ENCODE peak calls at places on chromosomes 13 and 19, in ten cellular contexts. One of them, this sample, is unnamed.

GRCh38 chr19:19820774-19821315 is 705 bp downstream of the ZNF506 start:
- DNase-seq in upper lobe of left lung: no peak
- DNase-seq in testis: no peak
- DNase-seq in NB4: no peak
- DNase-seq in heart left ventricle: no peak
- DNase-seq in H1: no peak
- DNase-seq in tibial nerve: no peak
- DNase-seq in gastrocnemius medialis: no peak
- DNase-seq in HCT116: no peak
- DNase-seq in transverse colon: no peak
- DNase-seq in this sample: no peak

GRCh38 chr19:4455742-4456565 is 1.6 kb downstream of the UBXN6 start:
- DNase-seq in upper lobe of left lung: peak
- DNase-seq in HCT116: no peak
- DNase-seq in NB4: peak
- DNase-seq in H1: no peak
- DNase-seq in testis: peak
- DNase-seq in transverse colon: peak
- DNase-seq in gastrocnemius medialis: peak
- DNase-seq in tibial nerve: peak
- DNase-seq in heart left ventricle: peak
- DNase-seq in this sample: peak

GRCh38 chr19:6564393-6564792 is 26.6 kb downstream of the CD70 start:
- DNase-seq in testis: peak
- DNase-seq in heart left ventricle: no peak
- DNase-seq in H1: no peak
- DNase-seq in upper lobe of left lung: no peak
- DNase-seq in NB4: peak
- DNase-seq in HCT116: no peak
- DNase-seq in gastrocnemius medialis: no peak
- DNase-seq in transverse colon: no peak
- DNase-seq in tibial nerve: no peak
- DNase-seq in this sample: no peak

GRCh38 chr13:54614729-54615128 is 1586.1 kb downstream of the OLFM4 start:
- DNase-seq in tibial nerve: no peak
- DNase-seq in testis: no peak
- DNase-seq in H1: no peak
- DNase-seq in transverse colon: no peak
- DNase-seq in gastrocnemius medialis: no peak
- DNase-seq in HCT116: no peak
- DNase-seq in upper lobe of left lung: no peak
- DNase-seq in heart left ventricle: no peak
- DNase-seq in NB4: no peak
- DNase-seq in this sample: no peak

GRCh38 chr13:66513728-66514127 is 716.4 kb downstream of the PCDH9 start:
- DNase-seq in gastrocnemius medialis: no peak
- DNase-seq in tibial nerve: no peak
- DNase-seq in heart left ventricle: no peak
- DNase-seq in HCT116: no peak
- DNase-seq in NB4: no peak
- DNase-seq in transverse colon: no peak
- DNase-seq in upper lobe of left lung: no peak
- DNase-seq in testis: no peak
- DNase-seq in H1: no peak
- DNase-seq in this sample: no peak

GRCh38 chr19:13099073-13099999 is 3.3 kb downstream of the LYL1 start:
- DNase-seq in upper lobe of left lung: peak
- DNase-seq in HCT116: no peak
- DNase-seq in NB4: peak
- DNase-seq in H1: peak
- DNase-seq in gastrocnemius medialis: peak
- DNase-seq in heart left ventricle: peak
- DNase-seq in tibial nerve: peak
- DNase-seq in testis: peak
- DNase-seq in transverse colon: peak
- DNase-seq in this sample: peak

GRCh38 chr13:98447881-98448641 is 128.8 kb downstream of the STK24 start:
- DNase-seq in tibial nerve: peak
- DNase-seq in HCT116: peak
- DNase-seq in testis: peak
- DNase-seq in NB4: peak
- DNase-seq in heart left ventricle: peak
- DNase-seq in transverse colon: no peak
- DNase-seq in H1: peak
- DNase-seq in gastrocnemius medialis: peak
- DNase-seq in upper lobe of left lung: no peak
- DNase-seq in this sample: no peak

GRCh38 chr19:33726756-33727155 is 69.9 kb upstream of the KCTD15 start:
- DNase-seq in heart left ventricle: no peak
- DNase-seq in transverse colon: no peak
- DNase-seq in tibial nerve: no peak
- DNase-seq in NB4: no peak
- DNase-seq in HCT116: no peak
- DNase-seq in H1: no peak
- DNase-seq in gastrocnemius medialis: no peak
- DNase-seq in testis: no peak
- DNase-seq in upper lobe of left lung: no peak
- DNase-seq in this sample: no peak

GRCh38 chr13:110463876-110464510 is 97.5 kb downstream of the RAB20 start:
- DNase-seq in testis: no peak
- DNase-seq in tibial nerve: no peak
- DNase-seq in upper lobe of left lung: peak
- DNase-seq in heart left ventricle: no peak
- DNase-seq in H1: no peak
- DNase-seq in transverse colon: no peak
- DNase-seq in NB4: no peak
- DNase-seq in gastrocnemius medialis: no peak
- DNase-seq in HCT116: no peak
- DNase-seq in this sample: no peak

GRCh38 chr19:23415034-23415433 is 19.8 kb upstream of the ZNF91 start:
- DNase-seq in tibial nerve: no peak
- DNase-seq in upper lobe of left lung: no peak
- DNase-seq in H1: no peak
- DNase-seq in testis: no peak
- DNase-seq in NB4: no peak
- DNase-seq in heart left ventricle: no peak
- DNase-seq in HCT116: no peak
- DNase-seq in gastrocnemius medialis: no peak
- DNase-seq in transverse colon: peak
- DNase-seq in this sample: no peak

GRCh38 chr13:101262306-101262705 is 154.0 kb downstream of the NALCN start:
- DNase-seq in gastrocnemius medialis: no peak
- DNase-seq in testis: no peak
- DNase-seq in H1: no peak
- DNase-seq in HCT116: no peak
- DNase-seq in NB4: no peak
- DNase-seq in tibial nerve: no peak
- DNase-seq in heart left ventricle: no peak
- DNase-seq in transverse colon: no peak
- DNase-seq in upper lobe of left lung: no peak
- DNase-seq in this sample: no peak

GRCh38 chr19:10107817-10108367 is 1.7 kb downstream of the PPAN start:
- DNase-seq in NB4: peak
- DNase-seq in H1: no peak
- DNase-seq in testis: no peak
- DNase-seq in HCT116: no peak
- DNase-seq in heart left ventricle: no peak
- DNase-seq in gastrocnemius medialis: no peak
- DNase-seq in tibial nerve: no peak
- DNase-seq in upper lobe of left lung: no peak
- DNase-seq in transverse colon: no peak
- DNase-seq in this sample: no peak

GRCh38 chr13:48131481-48131992 is 36.6 kb upstream of the MED4 start:
- DNase-seq in H1: no peak
- DNase-seq in HCT116: no peak
- DNase-seq in tibial nerve: no peak
- DNase-seq in transverse colon: no peak
- DNase-seq in gastrocnemius medialis: no peak
- DNase-seq in upper lobe of left lung: no peak
- DNase-seq in testis: no peak
- DNase-seq in heart left ventricle: no peak
- DNase-seq in NB4: no peak
- DNase-seq in this sample: no peak

GRCh38 chr19:10112037-10112751 is 701 bp downstream of the P2RY11 start:
- DNase-seq in gastrocnemius medialis: no peak
- DNase-seq in H1: no peak
- DNase-seq in testis: no peak
- DNase-seq in transverse colon: peak
- DNase-seq in heart left ventricle: no peak
- DNase-seq in upper lobe of left lung: peak
- DNase-seq in tibial nerve: no peak
- DNase-seq in HCT116: no peak
- DNase-seq in NB4: peak
- DNase-seq in this sample: no peak

GRCh38 chr19:44164673-44165512 is at the start of gene ZNF226:
- DNase-seq in NB4: peak
- DNase-seq in HCT116: peak
- DNase-seq in tibial nerve: peak
- DNase-seq in H1: peak
- DNase-seq in heart left ventricle: peak
- DNase-seq in upper lobe of left lung: peak
- DNase-seq in testis: peak
- DNase-seq in gastrocnemius medialis: peak
- DNase-seq in transverse colon: peak
- DNase-seq in this sample: peak
- TF ChIP-seq POLR2A in NB4: peak
- TF ChIP-seq POLR2A in HCT116: peak
- TF ChIP-seq POLR2A in tibial nerve: no peak
- TF ChIP-seq POLR2A in H1: peak
- TF ChIP-seq POLR2A in heart left ventricle: peak
- TF ChIP-seq POLR2A in upper lobe of left lung: no peak
- TF ChIP-seq POLR2A in testis: no peak
- TF ChIP-seq POLR2A in gastrocnemius medialis: peak
- TF ChIP-seq POLR2A in transverse colon: peak
- TF ChIP-seq POLR2A in this sample: peak

GRCh38 chr13:42991892-42992584 is at the start of gene EPSTI1:
- DNase-seq in NB4: peak
- DNase-seq in H1: peak
- DNase-seq in HCT116: no peak
- DNase-seq in upper lobe of left lung: peak
- DNase-seq in tibial nerve: peak
- DNase-seq in heart left ventricle: peak
- DNase-seq in transverse colon: peak
- DNase-seq in gastrocnemius medialis: peak
- DNase-seq in testis: peak
- DNase-seq in this sample: peak
- TF ChIP-seq POLR2A in NB4: no peak
- TF ChIP-seq POLR2A in H1: no peak
- TF ChIP-seq POLR2A in HCT116: no peak
- TF ChIP-seq POLR2A in upper lobe of left lung: peak
- TF ChIP-seq POLR2A in tibial nerve: peak
- TF ChIP-seq POLR2A in heart left ventricle: no peak
- TF ChIP-seq POLR2A in transverse colon: peak
- TF ChIP-seq POLR2A in gastrocnemius medialis: no peak
- TF ChIP-seq POLR2A in testis: no peak
- TF ChIP-seq POLR2A in this sample: no peak

DNA sequence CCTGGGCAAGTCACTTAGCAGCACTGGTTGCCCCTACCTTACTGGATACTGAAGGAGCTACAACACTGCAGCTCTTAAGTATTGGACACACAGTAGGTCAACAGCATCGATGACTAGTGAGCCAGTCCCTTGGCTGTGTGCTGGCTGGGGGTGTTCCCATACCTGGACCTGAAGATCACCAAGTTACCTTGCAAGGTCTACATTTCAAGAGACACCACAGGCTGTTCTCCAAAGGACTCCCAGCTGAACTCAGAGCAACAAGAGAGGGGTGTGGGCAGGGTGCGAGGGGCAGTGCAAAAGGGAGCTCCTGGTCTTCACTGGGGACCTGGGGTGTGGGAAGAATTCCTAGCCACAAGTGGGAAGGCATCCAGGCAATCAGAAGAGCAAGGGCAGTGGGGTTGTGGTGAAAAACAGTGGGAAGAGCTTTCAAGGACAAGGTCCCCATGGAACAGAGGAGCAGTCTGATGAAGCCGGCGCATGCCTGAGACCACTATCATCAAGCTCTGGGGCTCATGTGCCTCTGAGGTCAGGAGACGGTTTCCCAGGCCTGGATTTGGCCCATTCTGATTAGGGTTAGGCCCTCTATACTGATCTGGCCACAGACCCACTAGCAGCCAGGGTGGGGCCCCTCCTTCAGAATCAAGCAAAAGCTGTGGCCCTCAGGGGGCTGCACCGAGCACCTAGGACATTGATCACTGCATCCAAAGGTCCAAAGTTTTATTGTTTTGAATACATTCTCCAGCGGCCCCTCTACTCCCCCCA is 4.6 kb upstream of the GSK3A start:
- DNase-seq in H1: no peak
- DNase-seq in tibial nerve: no peak
- DNase-seq in transverse colon: no peak
- DNase-seq in upper lobe of left lung: no peak
- DNase-seq in NB4: no peak
- DNase-seq in HCT116: no peak
- DNase-seq in gastrocnemius medialis: no peak
- DNase-seq in heart left ventricle: peak
- DNase-seq in testis: peak
- DNase-seq in this sample: no peak
- TF ChIP-seq POLR2A in H1: no peak
- TF ChIP-seq POLR2A in tibial nerve: no peak
- TF ChIP-seq POLR2A in transverse colon: no peak
- TF ChIP-seq POLR2A in upper lobe of left lung: no peak
- TF ChIP-seq POLR2A in NB4: no peak
- TF ChIP-seq POLR2A in HCT116: no peak
- TF ChIP-seq POLR2A in gastrocnemius medialis: no peak
- TF ChIP-seq POLR2A in heart left ventricle: no peak
- TF ChIP-seq POLR2A in testis: no peak
- TF ChIP-seq POLR2A in this sample: no peak

GRCh38 chr13:94683426-94683825 is 28.9 kb downstream of the SOX21 start:
- DNase-seq in testis: no peak
- DNase-seq in HCT116: no peak
- DNase-seq in gastrocnemius medialis: no peak
- DNase-seq in H1: no peak
- DNase-seq in NB4: no peak
- DNase-seq in transverse colon: no peak
- DNase-seq in upper lobe of left lung: no peak
- DNase-seq in tibial nerve: no peak
- DNase-seq in heart left ventricle: no peak
- DNase-seq in this sample: no peak

GRCh38 chr13:94678845-94679244 is 33.5 kb downstream of the SOX21 start:
- DNase-seq in testis: no peak
- DNase-seq in transverse colon: no peak
- DNase-seq in HCT116: no peak
- DNase-seq in tibial nerve: no peak
- DNase-seq in H1: no peak
- DNase-seq in upper lobe of left lung: no peak
- DNase-seq in NB4: no peak
- DNase-seq in gastrocnemius medialis: no peak
- DNase-seq in heart left ventricle: no peak
- DNase-seq in this sample: no peak

GRCh38 chr13:94677799-94678198 is 34.5 kb downstream of the SOX21 start:
- DNase-seq in upper lobe of left lung: no peak
- DNase-seq in HCT116: no peak
- DNase-seq in heart left ventricle: no peak
- DNase-seq in NB4: no peak
- DNase-seq in testis: no peak
- DNase-seq in transverse colon: no peak
- DNase-seq in tibial nerve: no peak
- DNase-seq in H1: no peak
- DNase-seq in gastrocnemius medialis: no peak
- DNase-seq in this sample: no peak

GRCh38 chr13:94682229-94682628 is 30.1 kb downstream of the SOX21 start:
- DNase-seq in transverse colon: no peak
- DNase-seq in HCT116: no peak
- DNase-seq in H1: no peak
- DNase-seq in NB4: no peak
- DNase-seq in gastrocnemius medialis: no peak
- DNase-seq in tibial nerve: no peak
- DNase-seq in testis: no peak
- DNase-seq in upper lobe of left lung: no peak
- DNase-seq in heart left ventricle: no peak
- DNase-seq in this sample: no peak

GRCh38 chr13:94679614-94680013 is 32.7 kb downstream of the SOX21 start:
- DNase-seq in testis: no peak
- DNase-seq in tibial nerve: no peak
- DNase-seq in H1: no peak
- DNase-seq in gastrocnemius medialis: no peak
- DNase-seq in NB4: no peak
- DNase-seq in upper lobe of left lung: no peak
- DNase-seq in HCT116: no peak
- DNase-seq in heart left ventricle: no peak
- DNase-seq in transverse colon: no peak
- DNase-seq in this sample: no peak
- TF ChIP-seq POLR2A in testis: no peak
- TF ChIP-seq POLR2A in tibial nerve: no peak
- TF ChIP-seq POLR2A in H1: no peak
- TF ChIP-seq POLR2A in gastrocnemius medialis: no peak
- TF ChIP-seq POLR2A in NB4: no peak
- TF ChIP-seq POLR2A in upper lobe of left lung: no peak
- TF ChIP-seq POLR2A in HCT116: no peak
- TF ChIP-seq POLR2A in heart left ventricle: no peak
- TF ChIP-seq POLR2A in transverse colon: no peak
- TF ChIP-seq POLR2A in this sample: no peak